ENCODE peak calls at places on chromosomes 1 and 21, in eight cellular contexts. E, L, U, M, R, A, C and N are unnamed samples.

GRCh38 chr1:54312874-54313316 is 93.3 kb downstream of the SSBP3 start:
- DNase-seq in C (peak), M (no peak), A (no peak), E (no peak), R (no peak), L (peak), U (no peak), N (peak)

GRCh38 chr1:119603695-119604094 is 44.4 kb downstream of the ZNF697 start:
- DNase-seq in E (no peak), U (no peak), R (no peak), C (no peak), L (peak), M (no peak), A (no peak), N (no peak)

GRCh38 chr1:111082421-111083192 is 57.3 kb downstream of the DRAM2 start:
- DNase-seq in M (no peak), C (peak), A (peak), L (peak), U (no peak), R (no peak), E (no peak), N (no peak)

GRCh38 chr1:3419415-3420204 is 34.9 kb upstream of the ARHGEF16 start:
- DNase-seq in A (peak), U (no peak), R (no peak), M (no peak), C (no peak), E (no peak), L (no peak), N (no peak)

GRCh38 chr1:110258734-110259133 is 48.6 kb downstream of the KCNC4 start:
- DNase-seq in E (no peak), C (no peak), A (no peak), R (no peak), M (no peak), L (no peak), U (no peak), N (no peak)

GRCh38 chr1:904271-904950 is 19.3 kb upstream of the SAMD11 start:
- DNase-seq in M (peak), R (peak), C (peak), U (peak), L (peak), E (peak), A (peak), N (peak)

GRCh38 chr1:169312084-169312954 is 55.3 kb downstream of the NME7 start:
- DNase-seq in C (peak), L (peak), U (no peak), E (no peak), R (no peak), A (peak), M (peak), N (peak)

GRCh38 chr1:234488954-234489691 is 10.1 kb upstream of the TARBP1 start:
- DNase-seq in U (no peak), A (no peak), M (no peak), C (no peak), E (no peak), L (no peak), R (no peak), N (no peak)

GRCh38 chr1:16072616-16073484 is 601 bp downstream of the FAM131C start:
- DNase-seq in U (no peak), M (no peak), E (no peak), C (no peak), A (no peak), L (no peak), R (no peak), N (no peak)

GRCh38 chr1:209674957-209675566 is at the start of gene G0S2:
- DNase-seq in U (peak), M (peak), A (no peak), C (no peak), E (peak), L (peak), R (no peak), N (peak)

GRCh38 chr21:43340491-43341348 is 86.2 kb downstream of the SIK1 start:
- DNase-seq in C (peak), M (no peak), U (no peak), R (no peak), E (no peak), L (peak), A (no peak), N (peak)

GRCh38 chr1:163866539-163866938 is 544.8 kb downstream of the NUF2 start:
- DNase-seq in C (no peak), A (no peak), E (no peak), L (no peak), M (no peak), R (no peak), U (no peak), N (no peak)

GRCh38 chr21:35234725-35235124 is 185.6 kb upstream of the RUNX1 start:
- DNase-seq in C (no peak), R (no peak), M (no peak), L (peak), A (no peak), U (no peak), E (no peak), N (no peak)

GRCh38 chr1:184753608-184754478 is 815 bp downstream of the EDEM3 start:
- DNase-seq in R (no peak), A (no peak), M (peak), C (no peak), E (peak), L (peak), U (no peak), N (peak)

GRCh38 chr1:44854985-44855384 is 11.9 kb upstream of the PTCH2 start:
- DNase-seq in U (no peak), M (no peak), C (no peak), L (no peak), R (no peak), E (no peak), A (no peak), N (no peak)

GRCh38 chr1:47196622-47197021 is 6.8 kb upstream of the PDZK1IP1 start:
- DNase-seq in E (no peak), L (no peak), C (no peak), A (no peak), U (no peak), M (no peak), R (no peak), N (no peak)

GRCh38 chr1:216604771-216605170 is 118.5 kb downstream of the ESRRG start:
- DNase-seq in E (no peak), M (no peak), A (no peak), R (no peak), L (no peak), U (no peak), C (no peak), N (no peak)

GRCh38 chr1:213274140-213274539 is 223.1 kb downstream of the RPS6KC1 start:
- DNase-seq in A (no peak), R (no peak), E (no peak), C (no peak), L (no peak), M (no peak), U (no peak), N (no peak)

GRCh38 chr1:228236744-228237143 is 28.9 kb downstream of the OBSCN start:
- DNase-seq in C (no peak), M (no peak), L (peak), R (no peak), E (no peak), U (peak), A (peak), N (peak)